ENCODE peak calls at places on chromosomes 5 and 9, in six cellular contexts. V is adipocyte; E is fibroblast of lung; N is EL; U is stimulated activated CD8-positive, alpha-beta memory T cell treated with anti-CD3 and anti-CD28 coated beads, Interleukin-7, amount 100 ng/mL, for 1 hour; Y is tibial artery. C is an unnamed sample.

GRCh38 chr5:177369050-177369912 is 11.6 kb downstream of the RGS14 start:
- DNase-seq in V (peak), E (no peak), N (peak), U (no peak), Y (no peak), C (no peak)

GRCh38 chr9:70049236-70049635 is 5.6 kb downstream of the MAMDC2 start:
- DNase-seq in V (peak), E (peak), N (peak), U (no peak), Y (peak), C (peak)

GRCh38 chr9:111691686-111692329 is 30.4 kb downstream of the GNG10 start:
- DNase-seq in V (peak), E (peak), N (peak), U (no peak), Y (no peak), C (no peak)

GRCh38 chr5:77791356-77791755 is 15.2 kb upstream of the TBCA start:
- DNase-seq in V (no peak), E (no peak), N (no peak), U (no peak), Y (no peak), C (no peak)

GRCh38 chr5:157665467-157666085 is 5.8 kb upstream of the C5orf52 start:
- DNase-seq in V (peak), E (peak), N (peak), U (no peak), Y (no peak), C (no peak)

GRCh38 chr9:130327781-130328348 is 62.3 kb downstream of the HMCN2 start:
- DNase-seq in V (peak), E (peak), N (peak), U (no peak), Y (peak), C (no peak)

GRCh38 chr5:57937501-57937900 is 454.9 kb upstream of the ACTBL2 start:
- DNase-seq in V (peak), E (peak), N (peak), U (no peak), Y (no peak), C (no peak)

GRCh38 chr5:118984602-118985001 is 3.7 kb downstream of the DTWD2 start:
- DNase-seq in V (peak), E (peak), N (peak), U (no peak), Y (no peak), C (no peak)

GRCh38 chr5:176734756-176735342 is 75.5 kb upstream of the UNC5A start:
- DNase-seq in V (no peak), E (no peak), N (no peak), U (no peak), Y (peak), C (peak)

GRCh38 chr5:174972291-174972690 is 247.9 kb downstream of the MSX2 start:
- DNase-seq in V (no peak), E (no peak), N (peak), U (no peak), Y (no peak), C (no peak)

GRCh38 chr5:138809391-138809790 is 56.2 kb downstream of the CTNNA1 start:
- DNase-seq in V (no peak), E (peak), N (peak), U (no peak), Y (no peak), C (no peak)

GRCh38 chr5:147857302-147858129 is 21.0 kb upstream of the SCGB3A2 start:
- DNase-seq in V (peak), E (peak), N (peak), U (peak), Y (peak), C (peak)

GRCh38 chr5:87069974-87070608 is 197.6 kb upstream of the RASA1 start:
- DNase-seq in V (peak), E (peak), N (peak), U (no peak), Y (peak), C (no peak)

GRCh38 chr5:90947667-90948066 is 389.1 kb downstream of the ADGRV1 start:
- DNase-seq in V (no peak), E (no peak), N (no peak), U (no peak), Y (no peak), C (no peak)

GRCh38 chr9:36437790-36438189 is 37.7 kb upstream of the RNF38 start:
- DNase-seq in V (no peak), E (no peak), N (no peak), U (no peak), Y (no peak), C (no peak)

GRCh38 chr5:15715966-15716365 is 216.0 kb downstream of the FBXL7 start:
- DNase-seq in V (no peak), E (no peak), N (no peak), U (no peak), Y (no peak), C (no peak)

GRCh38 chr5:130385619-130386018 is 481.4 kb downstream of the CHSY3 start:
- DNase-seq in V (no peak), E (no peak), N (no peak), U (no peak), Y (no peak), C (no peak)

GRCh38 chr9:77848897-77849296 is 182.7 kb downstream of the GNAQ start:
- DNase-seq in V (peak), E (peak), N (peak), U (no peak), Y (peak), C (peak)

GRCh38 chr9:75198436-75198835 is 110.1 kb downstream of the OSTF1 start:
- DNase-seq in V (no peak), E (no peak), N (no peak), U (no peak), Y (no peak), C (no peak)

GRCh38 chr5:69293882-69294281 is 38.7 kb downstream of the CCDC125 start:
- DNase-seq in V (no peak), E (no peak), N (no peak), U (no peak), Y (no peak), C (no peak)

GRCh38 chr9:120071760-120072159 is 508.2 kb downstream of the CDK5RAP2 start:
- DNase-seq in V (no peak), E (no peak), N (no peak), U (no peak), Y (no peak), C (no peak)

GRCh38 chr9:133581553-133582343 is 27.4 kb downstream of the FAM163B start:
- DNase-seq in V (no peak), E (no peak), N (no peak), U (no peak), Y (no peak), C (no peak)

GRCh38 chr9:134055981-134056461 is 11.8 kb downstream of the BRD3 start:
- DNase-seq in V (peak), E (peak), N (peak), U (no peak), Y (peak), C (peak)

GRCh38 chr9:89448381-89448780 is 49.5 kb downstream of the SEMA4D start:
- DNase-seq in V (no peak), E (no peak), N (no peak), U (no peak), Y (no peak), C (no peak)

GRCh38 chr9:131580358-131580757 is 35.0 kb downstream of the PRRT1B start:
- DNase-seq in V (no peak), E (no peak), N (no peak), U (no peak), Y (no peak), C (no peak)

GRCh38 chr9:97480749-97481148 is 20.7 kb upstream of the TMOD1 start:
- DNase-seq in V (no peak), E (no peak), N (no peak), U (no peak), Y (no peak), C (no peak)

GRCh38 chr9:93309889-93310425 is 126.0 kb downstream of the WNK2 start:
- DNase-seq in V (no peak), E (no peak), N (no peak), U (no peak), Y (no peak), C (no peak)

GRCh38 chr5:169395136-169395535 is 94.2 kb upstream of the SLIT3 start:
- DNase-seq in V (peak), E (no peak), N (no peak), U (no peak), Y (no peak), C (no peak)

GRCh38 chr9:128108784-128109709 is 18.5 kb downstream of the PTGES2 start:
- DNase-seq in V (no peak), E (no peak), N (no peak), U (no peak), Y (no peak), C (no peak)

GRCh38 chr5:77970891-77971290 is 194.8 kb upstream of the TBCA start:
- DNase-seq in V (no peak), E (no peak), N (no peak), U (no peak), Y (no peak), C (no peak)

GRCh38 chr5:127088226-127088625 is 14.9 kb upstream of the C5orf63 start:
- DNase-seq in V (peak), E (peak), N (peak), U (no peak), Y (no peak), C (no peak)

GRCh38 chr5:329106-329757 is 7.7 kb downstream of the AHRR start:
- DNase-seq in V (peak), E (no peak), N (peak), U (no peak), Y (no peak), C (no peak)

GRCh38 chr5:42583322-42583721 is 160.1 kb downstream of the GHR start:
- DNase-seq in V (peak), E (peak), N (peak), U (no peak), Y (peak), C (peak)

GRCh38 chr5:122977306-122977705 is 59.2 kb downstream of the PPIC start:
- DNase-seq in V (no peak), E (no peak), N (no peak), U (no peak), Y (no peak), C (no peak)

GRCh38 chr9:97910273-97910844 is 11.9 kb downstream of the TRMO start:
- DNase-seq in V (no peak), E (no peak), N (no peak), U (no peak), Y (no peak), C (no peak)

GRCh38 chr5:123807177-123807900 is 295.4 kb downstream of the CSNK1G3 start:
- DNase-seq in V (no peak), E (no peak), N (peak), U (no peak), Y (no peak), C (no peak)

GRCh38 chr5:38165435-38165834 is 92.9 kb upstream of the EGFLAM start:
- DNase-seq in V (no peak), E (no peak), N (no peak), U (no peak), Y (no peak), C (no peak)

C was measured in lower leg skin.